ENCODE peak calls at places on chromosomes 6 and 20, in seven cellular contexts. N, F, G, S, K, B and C are unnamed samples.

GRCh38 chr6:148104131-148104530 is 238.5 kb upstream of the SASH1 start:
- DNase-seq in N (no peak), F (no peak), S (no peak), B (no peak), G (no peak), K (no peak), C (no peak)

GRCh38 chr6:29753309-29753644 is 30.0 kb downstream of the HLA-F start:
- DNase-seq in S (no peak), N (no peak), G (no peak), K (no peak), F (no peak), B (no peak), C (no peak)

GRCh38 chr20:40651121-40651520 is 37.9 kb downstream of the MAFB start:
- DNase-seq in F (no peak), N (no peak), K (no peak), B (peak), S (no peak), G (peak), C (no peak)

GRCh38 chr6:100260584-100260983 is 204.1 kb downstream of the SIM1 start:
- DNase-seq in B (peak), N (no peak), S (no peak), F (no peak), G (no peak), K (no peak), C (no peak)

GRCh38 chr6:40626886-40627285 is 39.7 kb upstream of the LRFN2 start:
- DNase-seq in N (no peak), G (no peak), F (no peak), S (no peak), B (peak), K (no peak), C (no peak)

GRCh38 chr6:36683145-36683655 is 4.7 kb downstream of the CDKN1A start:
- DNase-seq in G (no peak), K (no peak), N (no peak), F (no peak), B (no peak), S (no peak), C (peak)

GRCh38 chr6:14736231-14736953 is 509.5 kb upstream of the JARID2 start:
- DNase-seq in K (no peak), S (peak), N (no peak), G (no peak), B (no peak), F (no peak), C (no peak)

GRCh38 chr6:154371337-154371736 is 14.7 kb upstream of the IPCEF1 start:
- DNase-seq in B (no peak), F (no peak), G (no peak), K (no peak), S (no peak), N (no peak), C (no peak)

GRCh38 chr6:170117111-170117972 is 173.5 kb downstream of the DLL1 start:
- DNase-seq in S (no peak), N (peak), K (no peak), B (no peak), G (no peak), F (no peak), C (peak)

GRCh38 chr20:33871362-33871761 is 60.2 kb downstream of the CHMP4B start:
- DNase-seq in B (no peak), G (no peak), F (no peak), N (no peak), K (no peak), S (no peak), C (no peak)

GRCh38 chr20:3704085-3704484 is 8.3 kb downstream of the SIGLEC1 start:
- DNase-seq in G (no peak), F (no peak), S (no peak), N (no peak), B (no peak), K (no peak), C (peak)

GRCh38 chr6:152482289-152482688 is 154.9 kb downstream of the SYNE1 start:
- DNase-seq in G (no peak), K (no peak), N (no peak), F (no peak), B (no peak), S (no peak), C (no peak)

GRCh38 chr6:170069611-170070010 is 221.3 kb downstream of the DLL1 start:
- DNase-seq in K (no peak), S (no peak), B (no peak), G (no peak), N (no peak), F (no peak), C (no peak)

GRCh38 chr6:122770835-122771601 is 8.5 kb upstream of the FABP7 start:
- DNase-seq in B (no peak), F (no peak), N (no peak), S (no peak), K (peak), G (no peak), C (no peak)

GRCh38 chr6:25942561-25943147 is 12.2 kb upstream of the SLC17A2 start:
- DNase-seq in S (no peak), K (peak), G (peak), B (peak), F (no peak), N (no peak), C (no peak)

GRCh38 chr6:10837009-10837691 is 1.2 kb downstream of the MAK start:
- DNase-seq in G (peak), N (peak), K (peak), B (peak), S (no peak), F (peak), C (peak)

GRCh38 chr6:13076575-13076974 is 251.8 kb downstream of the TBC1D7 start:
- DNase-seq in B (no peak), G (no peak), S (no peak), F (no peak), K (no peak), N (no peak), C (no peak)